ENCODE peak calls at places on chromosomes 5 and 9, in four cellular contexts. X is epithelial cell of prostate, E is NCI-H2171 treated with DMSO at 0.1 percent for 48 hours, T is dermis blood vessel endothelial cell. P is an unnamed sample.
A peak's percentile ranks its signal among the peaks of the same experiment; 100 is the strongest.

GRCh38 chr5:164504141-164504772 is 998.8 kb downstream of the MAT2B start:
- DNase-seq in T (peak; percentile 80), X (no peak), E (peak; percentile 31), P (peak; percentile 1)

GRCh38 chr9:33025572-33026347 is 687 bp downstream of the DNAJA1 start:
- DNase-seq in T (peak; percentile 80), E (peak; percentile 6), X (no peak), P (peak; percentile 38)

GRCh38 chr9:121765021-121765950 is 113.9 kb downstream of the DAB2IP start:
- DNase-seq in E (no peak), T (peak; percentile 76), X (no peak), P (no peak)

GRCh38 chr5:135332519-135333150 is 66.4 kb downstream of the MACROH2A1 start:
- DNase-seq in X (no peak), E (peak; percentile 48), T (peak; percentile 81), P (peak; percentile 47)

GRCh38 chr5:102578362-102578761 is 79.6 kb upstream of the SLCO6A1 start:
- DNase-seq in E (no peak), T (no peak), X (no peak), P (no peak)

GRCh38 chr9:117394655-117395054 is 20.2 kb downstream of the ASTN2 start:
- DNase-seq in T (no peak), E (no peak), X (no peak), P (no peak)

GRCh38 chr5:18811616-18812015 is 1176.4 kb downstream of the CDH18 start:
- DNase-seq in E (peak; percentile 99), X (no peak), T (no peak), P (no peak)

GRCh38 chr5:74326571-74327338 is 313.8 kb downstream of the ENC1 start:
- DNase-seq in T (peak; percentile 86), X (peak; percentile 91), E (peak; percentile 21), P (peak; percentile 25)

GRCh38 chr5:132408965-132409364 is 39.5 kb downstream of the SLC22A5 start:
- DNase-seq in E (no peak), T (no peak), X (no peak), P (no peak)

GRCh38 chr5:65625743-65626142 is 916 bp downstream of the SHLD3 start:
- DNase-seq in E (no peak), X (no peak), T (peak; percentile 4), P (no peak)

GRCh38 chr9:130860458-130861316 is 25.6 kb downstream of the ABL1 start:
- DNase-seq in E (no peak), T (peak; percentile 96), X (no peak), P (no peak)

GRCh38 chr5:72920690-72921089 is 35.2 kb upstream of the FCHO2 start:
- DNase-seq in X (no peak), T (peak; percentile 55), E (peak; percentile 35), P (no peak)

GRCh38 chr5:150263339-150263738 is 26.2 kb downstream of the CAMK2A start:
- DNase-seq in X (no peak), E (no peak), T (no peak), P (no peak)

GRCh38 chr5:52989781-52990530 is 804 bp downstream of the ITGA2 start:
- DNase-seq in T (peak; percentile 80), E (no peak), X (no peak), P (no peak)

GRCh38 chr5:67454957-67455561 is 258.5 kb upstream of the CD180 start:
- DNase-seq in E (no peak), X (no peak), T (no peak), P (no peak)

GRCh38 chr5:79858097-79858723 is 132.9 kb downstream of the MTX3 start:
- DNase-seq in X (no peak), T (peak; percentile 82), E (peak; percentile 33), P (peak; percentile 28)

GRCh38 chr5:112548246-112548982 is 129.3 kb upstream of the EPB41L4A start:
- DNase-seq in T (no peak), X (no peak), E (no peak), P (no peak)

GRCh38 chr5:180053061-180053602 is 18.4 kb downstream of the RNF130 start:
- DNase-seq in T (no peak), E (no peak), X (no peak), P (no peak)

GRCh38 chr5:157516016-157516415 is 56.0 kb downstream of the NIPAL4 start:
- DNase-seq in E (no peak), X (peak; percentile 41), T (peak; percentile 21), P (no peak)

GRCh38 chr5:90940227-90940995 is 381.8 kb downstream of the ADGRV1 start:
- DNase-seq in X (peak; percentile 6), E (peak; percentile 37), T (peak; percentile 32), P (no peak)

GRCh38 chr5:134059758-134060495 is 54.6 kb upstream of the TCF7 start:
- DNase-seq in X (no peak), E (no peak), T (no peak), P (no peak)

GRCh38 chr5:78630047-78630446 is 18.5 kb downstream of the LHFPL2 start:
- DNase-seq in X (no peak), T (no peak), E (no peak), P (no peak)

GRCh38 chr5:77180167-77181081 is 30.1 kb upstream of the PDE8B start:
- DNase-seq in X (no peak), T (no peak), E (peak; percentile 22), P (no peak)

GRCh38 chr9:133386338-133386737 is 10.2 kb downstream of the STKLD1 start:
- DNase-seq in T (no peak), X (no peak), E (no peak), P (no peak)

GRCh38 chr9:37944671-37945481 is 40.9 kb upstream of the SLC25A51 start:
- DNase-seq in T (no peak), X (no peak), E (no peak), P (no peak)

GRCh38 chr5:39092581-39093350 is 18.6 kb upstream of the RICTOR start:
- DNase-seq in X (peak; percentile 22), E (no peak), T (peak; percentile 67), P (no peak)

GRCh38 chr5:115333164-115333563 is 36.7 kb upstream of the CCDC112 start:
- DNase-seq in E (no peak), T (no peak), X (no peak), P (no peak)

GRCh38 chr5:55432549-55432948 is 102.2 kb downstream of the PLPP1 start:
- DNase-seq in E (no peak), X (no peak), T (no peak), P (no peak)

GRCh38 chr5:120017523-120017922 is 388.2 kb downstream of the FAM170A start:
- DNase-seq in X (no peak), E (no peak), T (no peak), P (no peak)

GRCh38 chr9:35162605-35163315 is 951 bp downstream of the UNC13B start:
- DNase-seq in E (peak; percentile 0), X (no peak), T (peak; percentile 21), P (no peak)

GRCh38 chr5:178589180-178590140 is 733 bp downstream of the COL23A1 start:
- DNase-seq in T (peak; percentile 63), E (peak; percentile 1), X (no peak), P (peak; percentile 43)

GRCh38 chr9:124818431-124819281 is 34.6 kb upstream of the WDR38 start:
- DNase-seq in E (peak; percentile 28), T (peak; percentile 16), X (peak; percentile 88), P (no peak)

GRCh38 chr9:132164604-132165362 is 2.9 kb downstream of the NTNG2 start:
- DNase-seq in X (no peak), E (no peak), T (no peak), P (no peak)

GRCh38 chr9:21047315-21047714 is 15.9 kb upstream of the HACD4 start:
- DNase-seq in X (no peak), E (no peak), T (no peak), P (no peak)